ENCODE peak calls at places on chromosomes 4 and X, in five cellular contexts. One of them, this sample, is unnamed.
A peak's percentile ranks its signal among the peaks of the same experiment; 100 is the strongest.

GRCh38 chrX:103539695-103540094 is 20.4 kb upstream of the RAB40A start:
- DNase-seq in gastrocnemius medialis: no peak
- DNase-seq in heart right ventricle: no peak
- DNase-seq in cardiac fibroblast: peak; percentile 22
- DNase-seq in foreskin fibroblast: peak; percentile 26
- DNase-seq in this sample: no peak

GRCh38 chrX:30971761-30972603 is 82.9 kb upstream of the TAB3 start:
- DNase-seq in gastrocnemius medialis: no peak
- DNase-seq in heart right ventricle: no peak
- DNase-seq in cardiac fibroblast: peak; percentile 51
- DNase-seq in foreskin fibroblast: peak; percentile 58
- DNase-seq in this sample: no peak

GRCh38 chr4:187929024-187929423 is 66.5 kb upstream of the ZFP42 start:
- DNase-seq in gastrocnemius medialis: no peak
- DNase-seq in heart right ventricle: no peak
- DNase-seq in cardiac fibroblast: peak; percentile 6
- DNase-seq in foreskin fibroblast: no peak
- DNase-seq in this sample: no peak

GRCh38 chr4:33262809-33263208 is 2542.6 kb downstream of the PCDH7 start:
- DNase-seq in gastrocnemius medialis: no peak
- DNase-seq in heart right ventricle: no peak
- DNase-seq in cardiac fibroblast: peak; percentile 0
- DNase-seq in foreskin fibroblast: peak; percentile 78
- DNase-seq in this sample: no peak

GRCh38 chr4:163332526-163333405 is at the start of gene NPY1R:
- DNase-seq in gastrocnemius medialis: peak; percentile 43
- DNase-seq in heart right ventricle: peak; percentile 49
- DNase-seq in cardiac fibroblast: peak; percentile 84
- DNase-seq in foreskin fibroblast: peak; percentile 86
- DNase-seq in this sample: peak; percentile 57

GRCh38 chr4:135325264-135325663 is 1123.7 kb upstream of the PABPC4L start:
- DNase-seq in gastrocnemius medialis: no peak
- DNase-seq in heart right ventricle: no peak
- DNase-seq in cardiac fibroblast: no peak
- DNase-seq in foreskin fibroblast: no peak
- DNase-seq in this sample: no peak

GRCh38 chrX:139112432-139112831 is 400.9 kb upstream of the FGF13 start:
- DNase-seq in gastrocnemius medialis: no peak
- DNase-seq in heart right ventricle: no peak
- DNase-seq in cardiac fibroblast: no peak
- DNase-seq in foreskin fibroblast: peak; percentile 41
- DNase-seq in this sample: no peak

GRCh38 chr4:78372282-78372988 is 179.1 kb upstream of the ANXA3 start:
- DNase-seq in gastrocnemius medialis: no peak
- DNase-seq in heart right ventricle: no peak
- DNase-seq in cardiac fibroblast: no peak
- DNase-seq in foreskin fibroblast: no peak
- DNase-seq in this sample: no peak

GRCh38 chr4:123102897-123103489 is 180.6 kb upstream of the NUDT6 start:
- DNase-seq in gastrocnemius medialis: no peak
- DNase-seq in heart right ventricle: no peak
- DNase-seq in cardiac fibroblast: peak; percentile 78
- DNase-seq in foreskin fibroblast: peak; percentile 65
- DNase-seq in this sample: no peak

GRCh38 chr4:184536070-184536880 is 61.9 kb upstream of the IRF2 start:
- DNase-seq in gastrocnemius medialis: no peak
- DNase-seq in heart right ventricle: no peak
- DNase-seq in cardiac fibroblast: peak; percentile 22
- DNase-seq in foreskin fibroblast: peak; percentile 18
- DNase-seq in this sample: no peak

GRCh38 chr4:116118216-116118615 is 967.2 kb downstream of the TRAM1L1 start:
- DNase-seq in gastrocnemius medialis: no peak
- DNase-seq in heart right ventricle: no peak
- DNase-seq in cardiac fibroblast: no peak
- DNase-seq in foreskin fibroblast: no peak
- DNase-seq in this sample: no peak

GRCh38 chr4:85808864-85809263 is 333.9 kb downstream of the ARHGAP24 start:
- DNase-seq in gastrocnemius medialis: no peak
- DNase-seq in heart right ventricle: no peak
- DNase-seq in cardiac fibroblast: no peak
- DNase-seq in foreskin fibroblast: no peak
- DNase-seq in this sample: no peak

GRCh38 chr4:153205028-153205648 is 895 bp downstream of the TRIM2 start:
- DNase-seq in gastrocnemius medialis: no peak
- DNase-seq in heart right ventricle: no peak
- DNase-seq in cardiac fibroblast: no peak
- DNase-seq in foreskin fibroblast: no peak
- DNase-seq in this sample: no peak

GRCh38 chr4:71188197-71188625 is 150.6 kb upstream of the SLC4A4 start:
- DNase-seq in gastrocnemius medialis: no peak
- DNase-seq in heart right ventricle: no peak
- DNase-seq in cardiac fibroblast: no peak
- DNase-seq in foreskin fibroblast: no peak
- DNase-seq in this sample: no peak

GRCh38 chr4:117610706-117611308 is 423.5 kb upstream of the NDST3 start:
- DNase-seq in gastrocnemius medialis: no peak
- DNase-seq in heart right ventricle: no peak
- DNase-seq in cardiac fibroblast: no peak
- DNase-seq in foreskin fibroblast: no peak
- DNase-seq in this sample: no peak

GRCh38 chr4:186554890-186555827 is at the start of gene MTNR1A:
- DNase-seq in gastrocnemius medialis: no peak
- DNase-seq in heart right ventricle: no peak
- DNase-seq in cardiac fibroblast: peak; percentile 22
- DNase-seq in foreskin fibroblast: peak; percentile 13
- DNase-seq in this sample: no peak

DNA sequence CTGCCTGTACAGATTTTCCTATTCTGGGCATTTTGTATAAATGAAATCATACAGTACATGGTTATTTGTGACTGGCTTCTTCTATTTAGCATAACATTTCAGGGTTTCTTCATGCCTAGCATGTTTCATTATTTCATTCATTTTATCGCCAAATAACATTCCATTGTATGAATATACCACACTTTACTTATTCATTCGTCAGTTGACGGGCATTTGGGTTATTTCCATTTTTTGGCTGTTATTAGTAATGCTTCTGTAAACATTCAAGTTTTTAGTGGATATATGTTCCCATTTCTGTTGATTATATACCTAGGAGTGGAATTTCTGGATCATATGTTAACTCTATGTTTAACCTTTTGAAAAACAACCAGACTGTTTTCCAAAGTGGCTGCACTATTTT is 47.5 kb downstream of the INTS12 start:
- DNase-seq in gastrocnemius medialis: no peak
- DNase-seq in heart right ventricle: no peak
- DNase-seq in cardiac fibroblast: no peak
- DNase-seq in foreskin fibroblast: no peak
- DNase-seq in this sample: no peak
- H3K4me3 ChIP-seq in gastrocnemius medialis: no peak overlapping the region
- H3K4me3 ChIP-seq in heart right ventricle: no peak overlapping the region
- H3K4me3 ChIP-seq in cardiac fibroblast: no peak overlapping the region
- H3K4me3 ChIP-seq in foreskin fibroblast: no peak overlapping the region
- H3K4me3 ChIP-seq in this sample: no peak overlapping the region

DNA sequence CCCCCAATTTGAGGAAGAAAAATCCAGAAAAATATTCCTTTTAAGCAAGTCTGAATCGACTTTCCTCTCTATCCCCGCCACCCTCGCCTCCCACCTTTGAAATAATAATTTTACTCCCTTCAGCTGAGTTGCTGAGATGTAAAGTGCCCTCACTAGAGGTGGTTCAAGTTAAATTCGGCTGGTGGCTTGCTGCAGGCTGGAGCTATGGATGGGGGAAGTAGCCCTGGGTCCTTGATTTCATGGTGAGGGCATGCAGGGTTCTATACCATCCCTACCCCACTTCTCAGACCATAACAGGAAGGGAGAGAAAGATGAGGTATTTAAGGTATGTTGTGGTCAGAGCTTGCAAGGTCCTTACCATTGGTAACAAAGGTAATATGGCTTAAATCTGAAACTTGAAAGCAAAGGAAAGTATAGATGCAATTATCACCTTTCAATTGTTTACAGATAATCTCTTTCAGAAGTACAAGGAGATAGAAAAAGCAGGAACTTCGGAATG is 440.0 kb downstream of the INPP4B start:
- DNase-seq in gastrocnemius medialis: no peak
- DNase-seq in heart right ventricle: no peak
- DNase-seq in cardiac fibroblast: peak; percentile 63
- DNase-seq in foreskin fibroblast: peak; percentile 34
- DNase-seq in this sample: no peak
- H3K4me3 ChIP-seq in gastrocnemius medialis: no peak overlapping the region
- H3K4me3 ChIP-seq in heart right ventricle: peak overlapping the region; percentile 65
- H3K4me3 ChIP-seq in cardiac fibroblast: peak overlapping the region; percentile 63
- H3K4me3 ChIP-seq in foreskin fibroblast: peak overlapping the region; percentile 74
- H3K4me3 ChIP-seq in this sample: no peak overlapping the region

GRCh38 chr4:81397635-81398034 is 74.1 kb downstream of the RASGEF1B start:
- DNase-seq in gastrocnemius medialis: no peak
- DNase-seq in heart right ventricle: no peak
- DNase-seq in cardiac fibroblast: no peak
- DNase-seq in foreskin fibroblast: no peak
- DNase-seq in this sample: no peak
- H3K4me3 ChIP-seq in gastrocnemius medialis: no peak overlapping the region
- H3K4me3 ChIP-seq in heart right ventricle: no peak overlapping the region
- H3K4me3 ChIP-seq in cardiac fibroblast: no peak overlapping the region
- H3K4me3 ChIP-seq in foreskin fibroblast: no peak overlapping the region
- H3K4me3 ChIP-seq in this sample: no peak overlapping the region

GRCh38 chrX:154542723-154543424 is 3.8 kb downstream of the G6PD start:
- DNase-seq in gastrocnemius medialis: no peak
- DNase-seq in heart right ventricle: no peak
- DNase-seq in cardiac fibroblast: no peak
- DNase-seq in foreskin fibroblast: no peak
- DNase-seq in this sample: no peak
- H3K4me3 ChIP-seq in gastrocnemius medialis: peak overlapping the region; percentile 12
- H3K4me3 ChIP-seq in heart right ventricle: no peak overlapping the region
- H3K4me3 ChIP-seq in cardiac fibroblast: no peak overlapping the region
- H3K4me3 ChIP-seq in foreskin fibroblast: no peak overlapping the region
- H3K4me3 ChIP-seq in this sample: no peak overlapping the region